ENCODE peak calls at places on chromosomes 2 and 18, in six cellular contexts. One of them, this sample, is unnamed. For H3K4me1, the result is how much of the 10 kb centered on the place peaks cover.

GRCh38 chr2:108605947-108606346 is 71.7 kb downstream of the LIMS1 start:
- DNase-seq in upper lobe of right lung: no peak
- DNase-seq in PC-3: no peak
- DNase-seq in spleen: no peak
- DNase-seq in astrocyte: no peak
- DNase-seq in breast epithelium: no peak
- DNase-seq in this sample: no peak

GRCh38 chr2:27891063-27891819 is 712 bp downstream of the BABAM2 start:
- DNase-seq in upper lobe of right lung: peak
- DNase-seq in PC-3: peak
- DNase-seq in spleen: peak
- DNase-seq in astrocyte: peak
- DNase-seq in breast epithelium: peak
- DNase-seq in this sample: peak

GRCh38 chr2:238560234-238560633 is 133.5 kb downstream of the ASB1 start:
- DNase-seq in upper lobe of right lung: no peak
- DNase-seq in PC-3: peak
- DNase-seq in spleen: peak
- DNase-seq in astrocyte: no peak
- DNase-seq in breast epithelium: no peak
- DNase-seq in this sample: peak

GRCh38 chr2:168246483-168247340 is 683 bp downstream of the STK39 start:
- DNase-seq in upper lobe of right lung: peak
- DNase-seq in PC-3: peak
- DNase-seq in spleen: peak
- DNase-seq in astrocyte: peak
- DNase-seq in breast epithelium: peak
- DNase-seq in this sample: peak

GRCh38 chr18:45221363-45221762 is 393.9 kb upstream of the SLC14A2 start:
- DNase-seq in upper lobe of right lung: no peak
- DNase-seq in PC-3: no peak
- DNase-seq in spleen: no peak
- DNase-seq in astrocyte: peak
- DNase-seq in breast epithelium: no peak
- DNase-seq in this sample: no peak

GRCh38 chr2:184463102-184463865 is 135.0 kb upstream of the ZNF804A start:
- DNase-seq in upper lobe of right lung: no peak
- DNase-seq in PC-3: no peak
- DNase-seq in spleen: no peak
- DNase-seq in astrocyte: no peak
- DNase-seq in breast epithelium: no peak
- DNase-seq in this sample: no peak

GRCh38 chr2:2057125-2057721 is 273.9 kb downstream of the MYT1L start:
- DNase-seq in upper lobe of right lung: no peak
- DNase-seq in PC-3: peak
- DNase-seq in spleen: peak
- DNase-seq in astrocyte: peak
- DNase-seq in breast epithelium: peak
- DNase-seq in this sample: peak

GRCh38 chr18:61738488-61738887 is 154.3 kb downstream of the RNF152 start:
- DNase-seq in upper lobe of right lung: no peak
- DNase-seq in PC-3: peak
- DNase-seq in spleen: no peak
- DNase-seq in astrocyte: peak
- DNase-seq in breast epithelium: no peak
- DNase-seq in this sample: no peak

GRCh38 chr2:99974966-99975365 is 167.4 kb downstream of the AFF3 start:
- DNase-seq in upper lobe of right lung: no peak
- DNase-seq in PC-3: peak
- DNase-seq in spleen: no peak
- DNase-seq in astrocyte: peak
- DNase-seq in breast epithelium: no peak
- DNase-seq in this sample: no peak

GRCh38 chr2:47354013-47354816 is 48.7 kb upstream of the MSH2 start:
- DNase-seq in upper lobe of right lung: peak
- DNase-seq in PC-3: peak
- DNase-seq in spleen: peak
- DNase-seq in astrocyte: peak
- DNase-seq in breast epithelium: no peak
- DNase-seq in this sample: no peak

GRCh38 chr18:31093880-31094279 is 8.3 kb downstream of the DSC2 start:
- DNase-seq in upper lobe of right lung: no peak
- DNase-seq in PC-3: no peak
- DNase-seq in spleen: no peak
- DNase-seq in astrocyte: no peak
- DNase-seq in breast epithelium: no peak
- DNase-seq in this sample: no peak

GRCh38 chr18:421236-422155 is 79.0 kb downstream of the COLEC12 start:
- DNase-seq in upper lobe of right lung: no peak
- DNase-seq in PC-3: peak
- DNase-seq in spleen: no peak
- DNase-seq in astrocyte: peak
- DNase-seq in breast epithelium: no peak
- DNase-seq in this sample: no peak

GRCh38 chr2:43305006-43305405 is 78.6 kb upstream of the ZFP36L2 start:
- DNase-seq in upper lobe of right lung: no peak
- DNase-seq in PC-3: no peak
- DNase-seq in spleen: no peak
- DNase-seq in astrocyte: no peak
- DNase-seq in breast epithelium: no peak
- DNase-seq in this sample: no peak

GRCh38 chr2:109214651-109215371 is 85.8 kb downstream of the SH3RF3 start:
- DNase-seq in upper lobe of right lung: peak
- DNase-seq in PC-3: no peak
- DNase-seq in spleen: no peak
- DNase-seq in astrocyte: no peak
- DNase-seq in breast epithelium: no peak
- DNase-seq in this sample: no peak

GRCh38 chr18:12088731-12089375 is 4.8 kb upstream of the ANKRD62 start:
- DNase-seq in upper lobe of right lung: no peak
- DNase-seq in PC-3: no peak
- DNase-seq in spleen: peak
- DNase-seq in astrocyte: no peak
- DNase-seq in breast epithelium: no peak
- DNase-seq in this sample: peak

GRCh38 chr18:7066965-7067555 is 50.5 kb downstream of the LAMA1 start:
- DNase-seq in upper lobe of right lung: no peak
- DNase-seq in PC-3: no peak
- DNase-seq in spleen: no peak
- DNase-seq in astrocyte: no peak
- DNase-seq in breast epithelium: no peak
- DNase-seq in this sample: no peak

DNA sequence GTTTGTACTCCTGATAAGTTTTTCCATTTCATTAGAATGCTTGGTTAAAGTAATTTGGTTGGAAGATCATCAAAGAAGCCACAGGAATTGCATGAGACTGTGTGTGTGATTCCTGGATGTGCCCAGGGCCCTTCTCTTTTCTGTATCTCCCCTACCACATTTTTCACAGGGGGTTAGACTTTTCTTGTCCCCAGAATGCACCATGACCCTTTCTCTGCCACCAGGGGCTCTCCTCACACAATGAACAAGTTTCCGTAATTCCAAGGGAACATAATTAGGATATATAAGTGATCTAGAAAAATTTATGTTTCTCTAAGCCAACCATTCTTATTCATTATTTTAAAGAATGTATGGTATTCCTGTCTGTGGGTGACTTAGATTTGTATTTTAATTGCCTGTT is 291.8 kb downstream of the NEDD4L start:
- DNase-seq in upper lobe of right lung: no peak
- DNase-seq in PC-3: no peak
- DNase-seq in spleen: no peak
- DNase-seq in astrocyte: peak
- DNase-seq in breast epithelium: no peak
- DNase-seq in this sample: no peak
- TF ChIP-seq CTCF in upper lobe of right lung: no peak
- TF ChIP-seq CTCF in PC-3: no peak
- TF ChIP-seq CTCF in spleen: no peak
- TF ChIP-seq CTCF in astrocyte: no peak
- TF ChIP-seq CTCF in breast epithelium: no peak
- TF ChIP-seq CTCF in this sample: no peak

GRCh38 chr18:47993409-47993808 is 63.0 kb upstream of the SMAD2 start:
- DNase-seq in upper lobe of right lung: no peak
- DNase-seq in PC-3: no peak
- DNase-seq in spleen: no peak
- DNase-seq in astrocyte: no peak
- DNase-seq in breast epithelium: no peak
- DNase-seq in this sample: no peak
- H3K27ac ChIP-seq in upper lobe of right lung: no peak
- H3K27ac ChIP-seq in PC-3: no peak
- H3K27ac ChIP-seq in spleen: no peak
- H3K27ac ChIP-seq in astrocyte: no peak
- H3K27ac ChIP-seq in breast epithelium: no peak
- H3K27ac ChIP-seq in this sample: no peak

GRCh38 chr2:175330195-175330594 is 148.7 kb upstream of the ATP5MC3 start:
- DNase-seq in upper lobe of right lung: no peak
- DNase-seq in PC-3: no peak
- DNase-seq in spleen: no peak
- DNase-seq in astrocyte: no peak
- DNase-seq in breast epithelium: no peak
- DNase-seq in this sample: no peak
- H3K4me1 ChIP-seq in upper lobe of right lung: under half
- H3K4me1 ChIP-seq in PC-3: under half
- H3K4me1 ChIP-seq in spleen: under half
- H3K4me1 ChIP-seq in astrocyte: under half
- H3K4me1 ChIP-seq in breast epithelium: under half
- H3K4me1 ChIP-seq in this sample: under half

GRCh38 chr2:101349893-101350662 is 37.2 kb downstream of the CREG2 start:
- DNase-seq in upper lobe of right lung: no peak
- DNase-seq in PC-3: peak
- DNase-seq in spleen: no peak
- DNase-seq in astrocyte: peak
- DNase-seq in breast epithelium: no peak
- DNase-seq in this sample: no peak
- TF ChIP-seq CTCF in upper lobe of right lung: peak
- TF ChIP-seq CTCF in PC-3: peak
- TF ChIP-seq CTCF in spleen: no peak
- TF ChIP-seq CTCF in astrocyte: peak
- TF ChIP-seq CTCF in breast epithelium: no peak
- TF ChIP-seq CTCF in this sample: no peak

DNA sequence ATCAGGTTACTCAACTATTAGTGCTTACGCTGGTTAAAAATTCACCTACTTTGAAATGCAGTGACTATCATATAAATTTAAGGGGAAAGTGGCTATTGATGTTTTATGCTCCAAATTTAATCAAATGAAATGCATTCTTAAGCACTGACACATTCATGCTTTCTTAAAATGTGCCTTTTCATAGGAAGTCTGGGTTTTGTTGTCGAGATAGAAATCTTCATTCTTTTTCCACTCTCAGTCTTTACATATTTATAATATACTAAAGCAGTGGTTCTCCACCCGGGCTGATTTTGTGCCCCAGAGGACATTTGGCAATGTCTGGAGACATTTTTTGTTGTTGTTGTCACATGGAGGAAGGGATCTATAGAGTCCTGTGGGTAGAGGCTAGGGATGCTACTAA is 167.9 kb downstream of the PAX3 start:
- DNase-seq in upper lobe of right lung: no peak
- DNase-seq in PC-3: no peak
- DNase-seq in spleen: no peak
- DNase-seq in astrocyte: no peak
- DNase-seq in breast epithelium: no peak
- DNase-seq in this sample: no peak
- H3K27ac ChIP-seq in upper lobe of right lung: no peak
- H3K27ac ChIP-seq in PC-3: no peak
- H3K27ac ChIP-seq in spleen: no peak
- H3K27ac ChIP-seq in astrocyte: no peak
- H3K27ac ChIP-seq in breast epithelium: no peak
- H3K27ac ChIP-seq in this sample: no peak

GRCh38 chr18:70295192-70295522 is 6.3 kb downstream of the SOCS6 start:
- DNase-seq in upper lobe of right lung: no peak
- DNase-seq in PC-3: no peak
- DNase-seq in spleen: no peak
- DNase-seq in astrocyte: no peak
- DNase-seq in breast epithelium: no peak
- DNase-seq in this sample: no peak
- H3K4me1 ChIP-seq in upper lobe of right lung: under half
- H3K4me1 ChIP-seq in PC-3: under half
- H3K4me1 ChIP-seq in spleen: under half
- H3K4me1 ChIP-seq in astrocyte: under half
- H3K4me1 ChIP-seq in breast epithelium: under half
- H3K4me1 ChIP-seq in this sample: under half

GRCh38 chr2:181656450-181657261 is at the start of gene CERKL:
- DNase-seq in upper lobe of right lung: peak
- DNase-seq in PC-3: peak
- DNase-seq in spleen: peak
- DNase-seq in astrocyte: peak
- DNase-seq in breast epithelium: no peak
- DNase-seq in this sample: peak
- TF ChIP-seq CTCF in upper lobe of right lung: peak
- TF ChIP-seq CTCF in PC-3: no peak
- TF ChIP-seq CTCF in spleen: no peak
- TF ChIP-seq CTCF in astrocyte: no peak
- TF ChIP-seq CTCF in breast epithelium: no peak
- TF ChIP-seq CTCF in this sample: no peak

GRCh38 chr2:111702119-111702808 is 181.7 kb downstream of the ANAPC1 start:
- DNase-seq in upper lobe of right lung: no peak
- DNase-seq in PC-3: peak
- DNase-seq in spleen: no peak
- DNase-seq in astrocyte: peak
- DNase-seq in breast epithelium: no peak
- DNase-seq in this sample: no peak
- H3K27ac ChIP-seq in upper lobe of right lung: no peak
- H3K27ac ChIP-seq in PC-3: peak
- H3K27ac ChIP-seq in spleen: peak
- H3K27ac ChIP-seq in astrocyte: no peak
- H3K27ac ChIP-seq in breast epithelium: peak
- H3K27ac ChIP-seq in this sample: no peak